ENCODE peak calls at places on chromosomes 6 and 20, in five cellular contexts. K is stimulated activated CD8-positive, alpha-beta memory T cell treated with anti-CD3 and anti-CD28 coated beads, Interleukin-15, amount 100 ng/mL, for 1 hour; T is progenitor cell of endocrine pancreas; E is neuronal stem cell; D is RPMI8226. I is an unnamed sample.

GRCh38 chr6:112691289-112691688 is 344.2 kb downstream of the RFPL4B start:
- DNase-seq in K (no peak), T (no peak), E (no peak), D (no peak), I (no peak)

GRCh38 chr6:35091353-35092083 is 49.6 kb downstream of the TCP11 start:
- DNase-seq in K (no peak), T (no peak), E (no peak), D (no peak), I (peak)

GRCh38 chr6:107080036-107080435 is 35.3 kb downstream of the BEND3 start:
- DNase-seq in K (no peak), T (no peak), E (no peak), D (peak), I (no peak)

GRCh38 chr20:52425253-52425652 is 233.7 kb upstream of the ZFP64 start:
- DNase-seq in K (no peak), T (no peak), E (no peak), D (no peak), I (no peak)

GRCh38 chr6:145225500-145225899 is 509.8 kb downstream of the EPM2A start:
- DNase-seq in K (no peak), T (no peak), E (no peak), D (no peak), I (no peak)

GRCh38 chr6:108165714-108166663 is at the start of gene NR2E1:
- DNase-seq in K (no peak), T (no peak), E (no peak), D (no peak), I (no peak)

GRCh38 chr20:45823949-45824835 is 2.9 kb downstream of the TNNC2 start:
- DNase-seq in K (peak), T (peak), E (no peak), D (peak), I (peak)

GRCh38 chr20:44532248-44532980 is 10.5 kb upstream of the SERINC3 start:
- DNase-seq in K (no peak), T (no peak), E (no peak), D (no peak), I (no peak)

GRCh38 chr6:124099520-124099919 is 295.9 kb downstream of the NKAIN2 start:
- DNase-seq in K (no peak), T (no peak), E (peak), D (no peak), I (no peak)

GRCh38 chr20:6269163-6269873 is 146.5 kb upstream of the FERMT1 start:
- DNase-seq in K (no peak), T (no peak), E (no peak), D (no peak), I (no peak)

GRCh38 chr6:139979021-139979721 is 604.7 kb upstream of the CITED2 start:
- DNase-seq in K (no peak), T (no peak), E (no peak), D (no peak), I (no peak)

GRCh38 chr20:59988141-59988540 is 29.9 kb downstream of the CDH26 start:
- DNase-seq in K (no peak), T (no peak), E (no peak), D (no peak), I (peak)

GRCh38 chr6:76706086-76706485 is 633.6 kb upstream of the IMPG1 start:
- DNase-seq in K (no peak), T (no peak), E (no peak), D (no peak), I (no peak)

GRCh38 chr6:163872335-163872734 is 457.8 kb downstream of the QKI start:
- DNase-seq in K (no peak), T (no peak), E (no peak), D (no peak), I (no peak)

GRCh38 chr6:154329350-154330170 is 27.0 kb downstream of the IPCEF1 start:
- DNase-seq in K (no peak), T (no peak), E (no peak), D (no peak), I (no peak)

GRCh38 chr6:63516186-63516944 is 55.9 kb upstream of the LOC128125822 start:
- DNase-seq in K (no peak), T (no peak), E (no peak), D (no peak), I (no peak)

GRCh38 chr6:128954308-128955043 is 71.5 kb downstream of the LAMA2 start:
- DNase-seq in K (no peak), T (no peak), E (no peak), D (no peak), I (no peak)

GRCh38 chr20:39775110-39775509 is 813.0 kb downstream of the DHX35 start:
- DNase-seq in K (no peak), T (no peak), E (no peak), D (no peak), I (no peak)

GRCh38 chr6:134065706-134066105 is 13.3 kb upstream of the SLC2A12 start:
- DNase-seq in K (no peak), T (no peak), E (no peak), D (peak), I (no peak)

GRCh38 chr6:47698342-47698787 is at the start of gene ADGRF4:
- DNase-seq in K (no peak), T (no peak), E (no peak), D (no peak), I (no peak)

GRCh38 chr6:78438135-78438534 is 429.2 kb upstream of the IRAK1BP1 start:
- DNase-seq in K (no peak), T (no peak), E (no peak), D (no peak), I (no peak)

GRCh38 chr6:93985953-93986352 is 566.6 kb upstream of the EPHA7 start:
- DNase-seq in K (no peak), T (no peak), E (no peak), D (no peak), I (no peak)

GRCh38 chr20:10487354-10488115 is 52.4 kb downstream of the SLX4IP start:
- DNase-seq in K (no peak), T (no peak), E (no peak), D (no peak), I (no peak)

GRCh38 chr6:55729665-55730064 is 145.7 kb downstream of the BMP5 start:
- DNase-seq in K (no peak), T (no peak), E (no peak), D (no peak), I (no peak)

GRCh38 chr6:125001684-125002083 is 39.4 kb downstream of the RNF217 start:
- DNase-seq in K (no peak), T (no peak), E (no peak), D (no peak), I (no peak)

I was measured in stomach.